ENCODE peak calls at places on chromosomes 2 and 18, in four cellular contexts. G is K562, M is HepG2, D is GM12878. X is an unnamed sample.

GRCh38 chr18:9951022-9951859 is 37.4 kb downstream of the VAPA start:
- DNase-seq in G (peak; percentile 20), D (no peak), M (peak; percentile 59), X (peak; percentile 35)

GRCh38 chr18:49967171-49967570 is 153.8 kb upstream of the ACAA2 start:
- DNase-seq in M (peak; percentile 93), D (peak; percentile 53), G (no peak), X (no peak)

GRCh38 chr2:8586397-8587051 is 95.3 kb upstream of the ID2 start:
- DNase-seq in D (no peak), M (no peak), G (no peak), X (no peak)

GRCh38 chr18:49591271-49591670 is 29.4 kb downstream of the LIPG start:
- DNase-seq in G (no peak), D (no peak), M (no peak), X (no peak)

GRCh38 chr18:10239138-10239537 is 215.3 kb upstream of the APCDD1 start:
- DNase-seq in M (no peak), G (no peak), D (no peak), X (no peak)

GRCh38 chr2:27800856-27801255 is 29.3 kb downstream of the MRPL33 start:
- DNase-seq in M (no peak), D (no peak), G (no peak), X (no peak)

GRCh38 chr2:171327043-171327496 is 106.7 kb downstream of the METTL8 start:
- DNase-seq in D (no peak), G (no peak), M (no peak), X (no peak)

GRCh38 chr2:127674241-127675209 is 805 bp downstream of the LIMS2 start:
- DNase-seq in G (peak; percentile 55), D (no peak), M (no peak), X (no peak)

GRCh38 chr2:26561918-26562810 is 79.0 kb downstream of the CIB4 start:
- DNase-seq in G (peak; percentile 78), D (no peak), M (peak; percentile 61), X (peak; percentile 47)

GRCh38 chr2:15719566-15720313 is 128.1 kb downstream of the DDX1 start:
- DNase-seq in D (no peak), M (no peak), G (no peak), X (no peak)

GRCh38 chr2:7745369-7745768 is 828.2 kb downstream of the RNF144A start:
- DNase-seq in M (no peak), G (no peak), D (no peak), X (no peak)

GRCh38 chr18:23740105-23740830 is 51.0 kb downstream of the LAMA3 start:
- DNase-seq in D (no peak), M (no peak), G (no peak), X (no peak)

GRCh38 chr2:207725815-207726578 is 14.6 kb downstream of the CCNYL1 start:
- DNase-seq in G (no peak), M (no peak), D (no peak), X (no peak)

GRCh38 chr2:28437142-28437835 is 44.6 kb downstream of the FOSL2 start:
- DNase-seq in G (no peak), M (no peak), D (no peak), X (no peak)

GRCh38 chr18:74282359-74283254 is 9.2 kb downstream of the CYB5A start:
- DNase-seq in D (no peak), G (no peak), M (peak; percentile 44), X (peak; percentile 34)

GRCh38 chr2:239268549-239268948 is 132.3 kb downstream of the HDAC4 start:
- DNase-seq in M (no peak), D (no peak), G (no peak), X (no peak)

GRCh38 chr2:110931648-110932047 is 189.1 kb upstream of the BCL2L11 start:
- DNase-seq in D (no peak), M (no peak), G (no peak), X (no peak)

GRCh38 chr2:196170681-196171247 is 614 bp downstream of the STK17B start:
- DNase-seq in D (no peak), M (peak; percentile 9), G (no peak), X (no peak)

GRCh38 chr2:180675170-180675569 is 305.2 kb upstream of the UBE2E3 start:
- DNase-seq in M (no peak), G (no peak), D (no peak), X (no peak)

GRCh38 chr2:60439219-60439974 is 114.1 kb downstream of the BCL11A start:
- DNase-seq in G (peak; percentile 27), M (no peak), D (peak; percentile 96), X (peak; percentile 49)

GRCh38 chr2:18991177-18992168 is 366.9 kb downstream of the OSR1 start:
- DNase-seq in G (no peak), M (no peak), D (no peak), X (no peak)

GRCh38 chr2:44572196-44572900 is 210.6 kb downstream of the CAMKMT start:
- DNase-seq in G (no peak), D (no peak), M (no peak), X (no peak)

GRCh38 chr2:240946046-240946445 is 39.9 kb downstream of the CROCC2 start:
- DNase-seq in G (no peak), D (no peak), M (no peak), X (peak; percentile 10)

GRCh38 chr2:53939656-53940055 is 31.1 kb downstream of the PSME4 start:
- DNase-seq in M (no peak), D (no peak), G (no peak), X (no peak)

GRCh38 chr2:220001693-220002260 is 374.3 kb downstream of the SLC4A3 start:
- DNase-seq in D (no peak), M (no peak), G (no peak), X (no peak)

GRCh38 chr2:47069628-47070154 is 85.4 kb downstream of the STPG4 start:
- DNase-seq in G (no peak), M (peak; percentile 84), D (no peak), X (peak; percentile 79)

GRCh38 chr2:207093234-207093633 is 72.5 kb downstream of the KLF7 start:
- DNase-seq in D (no peak), M (no peak), G (no peak), X (peak; percentile 58)

GRCh38 chr18:10948421-10948820 is 200.9 kb downstream of the PIEZO2 start:
- DNase-seq in D (no peak), M (no peak), G (no peak), X (no peak)

GRCh38 chr18:45671366-45671765 is 52.6 kb upstream of the SLC14A1 start:
- DNase-seq in G (no peak), D (no peak), M (no peak), X (no peak)

GRCh38 chr2:24930768-24931167 is 10.7 kb upstream of the ADCY3 start:
- DNase-seq in D (peak; percentile 46), G (no peak), M (no peak), X (no peak)

GRCh38 chr18:12766986-12767433 is 64.2 kb downstream of the PSMG2 start:
- DNase-seq in D (no peak), M (peak; percentile 72), G (peak; percentile 66), X (peak; percentile 82)

GRCh38 chr2:235029054-235029453 is 77.2 kb downstream of the SH3BP4 start:
- DNase-seq in M (no peak), D (no peak), G (no peak), X (no peak)

GRCh38 chr2:47655563-47655880 is 127.4 kb upstream of the MSH6 start:
- DNase-seq in M (no peak), D (no peak), G (no peak), X (no peak)

GRCh38 chr2:161952722-161953322 is 121.2 kb downstream of the DPP4 start:
- DNase-seq in G (no peak), D (no peak), M (no peak), X (no peak)

GRCh38 chr2:111534816-111535803 is 348.9 kb downstream of the ANAPC1 start:
- DNase-seq in M (peak; percentile 83), G (no peak), D (no peak), X (no peak)

GRCh38 chr18:34929336-34929780 is 111.9 kb upstream of the MAPRE2 start:
- DNase-seq in D (no peak), M (peak; percentile 94), G (peak; percentile 16), X (no peak)

GRCh38 chr2:141439524-141439923 is 691.3 kb downstream of the LRP1B start:
- DNase-seq in D (no peak), M (no peak), G (no peak), X (no peak)

GRCh38 chr2:105802587-105802986 is 57.9 kb downstream of the NCK2 start:
- DNase-seq in M (no peak), D (peak; percentile 74), G (no peak), X (no peak)

GRCh38 chr18:29838556-29838955 is 1204.0 kb downstream of the DSC3 start:
- DNase-seq in G (no peak), D (no peak), M (no peak), X (no peak)

GRCh38 chr18:29841631-29842030 is 1200.9 kb downstream of the DSC3 start:
- DNase-seq in M (no peak), G (no peak), D (no peak), X (no peak)

DNA sequence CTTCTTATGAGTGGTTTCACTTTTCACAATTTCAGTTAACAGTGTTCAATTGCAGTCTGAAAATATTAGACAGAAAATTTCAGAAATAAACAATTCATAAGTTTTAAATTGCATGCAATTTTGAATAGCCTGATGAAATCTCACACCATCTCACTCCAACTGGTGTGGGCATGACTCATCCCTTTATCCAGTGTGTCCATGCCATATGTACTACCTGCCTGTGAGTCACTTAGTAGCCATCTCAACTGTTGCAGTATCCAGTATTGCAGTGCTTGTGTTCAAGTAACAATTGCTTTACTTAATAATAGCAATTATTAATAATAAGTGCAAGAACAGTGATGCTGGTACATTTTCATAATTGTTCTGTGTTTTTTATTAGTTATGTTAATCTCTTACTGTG is 1202.4 kb downstream of the DSC3 start:
- DNase-seq in M (no peak), D (no peak), G (no peak), X (no peak)
- TF ChIP-seq ATF2 in M (no peak), D (no peak), G (no peak), X (no peak)

DNA sequence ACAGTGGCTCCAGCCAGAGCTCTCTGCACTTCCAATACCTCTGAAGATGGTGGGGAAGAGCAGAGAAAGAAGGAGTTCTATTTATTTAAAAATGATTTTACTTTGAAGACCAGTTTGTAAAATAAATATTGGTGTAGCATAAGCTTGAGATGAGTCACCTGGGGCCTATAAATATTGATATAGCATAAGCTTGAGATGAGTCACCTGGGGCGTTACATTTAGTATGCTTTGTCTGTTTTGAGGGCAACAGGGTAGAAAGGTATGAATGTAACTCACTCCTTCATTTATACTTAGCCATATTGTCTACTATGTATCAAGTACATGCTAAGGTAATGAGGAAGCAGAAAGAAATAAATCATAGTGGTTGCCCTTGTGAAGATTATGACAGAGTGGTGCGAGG is 7.7 kb upstream of the SULT1C4 start:
- DNase-seq in G (no peak), D (no peak), M (peak; percentile 79), X (no peak)
- TF ChIP-seq ETV6 in G (no peak), D (no peak), M (no peak), X (no peak)

DNA sequence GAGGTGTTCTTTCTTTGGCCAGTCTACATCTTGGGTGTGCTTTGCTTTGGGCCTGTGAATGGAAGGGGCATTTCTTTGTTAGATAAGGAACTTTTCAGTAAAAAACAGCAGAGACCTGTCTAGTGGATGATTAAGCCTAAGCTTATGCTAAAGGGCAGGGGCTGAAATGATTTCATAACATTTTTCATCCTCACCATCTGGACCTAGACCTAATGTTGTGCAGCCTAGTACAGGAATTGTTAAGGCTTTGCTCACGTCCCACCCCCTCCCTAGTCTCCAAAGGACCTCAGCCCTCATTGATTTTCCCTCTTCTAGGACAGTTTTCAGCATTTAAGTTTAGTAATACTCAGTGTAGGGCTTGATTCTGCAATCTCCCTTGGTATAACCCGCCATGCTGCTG is 111.8 kb downstream of the PRKCE start:
- DNase-seq in M (no peak), G (no peak), D (no peak), X (no peak)
- TF ChIP-seq ATF2 in M (no peak), G (no peak), D (no peak), X (no peak)

GRCh38 chr18:64132871-64133270 is 16.0 kb downstream of the LINC00305 start:
- DNase-seq in G (no peak), M (no peak), D (no peak), X (no peak)
- TF ChIP-seq ETV6 in G (no peak), M (no peak), D (no peak), X (no peak)

GRCh38 chr2:84970266-84970955 is 550 bp upstream of the KCMF1 start:
- DNase-seq in G (peak; percentile 81), M (no peak), D (no peak), X (peak; percentile 71)
- TF ChIP-seq ATF2 in G (no peak), M (peak; percentile 26), D (no peak), X (no peak)